ENCODE peak calls at places on chromosomes 5 and 9, in four cellular contexts. P, A, B and D are unnamed samples. For H3K9me3, the result is how much of the 10 kb centered on the place peaks cover.

GRCh38 chr5:58933891-58934628 is 351.2 kb downstream of the RAB3C start:
- DNase-seq in P (no peak), B (peak), A (no peak), D (no peak)

GRCh38 chr5:180649297-180650039 is at the start of gene FLT4:
- DNase-seq in P (no peak), B (no peak), A (peak), D (no peak)

GRCh38 chr9:136190237-136190601 is 14.7 kb downstream of the LHX3 start:
- DNase-seq in P (no peak), B (no peak), A (no peak), D (no peak)

GRCh38 chr5:181184845-181185216 is 20.2 kb downstream of the TRIM7 start:
- DNase-seq in B (no peak), A (no peak), P (no peak), D (no peak)

GRCh38 chr9:136252846-136253245 is 7.2 kb upstream of the QSOX2 start:
- DNase-seq in B (no peak), P (no peak), A (no peak), D (no peak)

GRCh38 chr5:153752890-153753289 is 262.4 kb downstream of the GRIA1 start:
- DNase-seq in A (no peak), B (no peak), P (no peak), D (no peak)

GRCh38 chr9:87786876-87787275 is 61.0 kb downstream of the CTSL start:
- DNase-seq in A (no peak), B (no peak), P (no peak), D (no peak)

GRCh38 chr5:147782053-147783028 is at the start of gene JAKMIP2:
- DNase-seq in P (peak), A (peak), B (peak), D (no peak)

GRCh38 chr9:132427015-132427414 is 17.0 kb downstream of the CFAP77 start:
- DNase-seq in B (no peak), P (no peak), A (peak), D (no peak)

GRCh38 chr9:100700689-100701318 is 122.9 kb downstream of the CAVIN4 start:
- DNase-seq in A (peak), B (peak), P (peak), D (no peak)

GRCh38 chr9:108838017-108838416 is 17.8 kb downstream of the ACTL7B start:
- DNase-seq in B (peak), P (peak), A (no peak), D (no peak)

GRCh38 chr9:13810510-13810909 is 503.4 kb downstream of the NFIB start:
- DNase-seq in B (peak), A (no peak), P (no peak), D (no peak)

GRCh38 chr5:43061352-43061751 is 21.2 kb upstream of the ANXA2R start:
- DNase-seq in B (no peak), P (no peak), A (no peak), D (no peak)

GRCh38 chr5:6078881-6079280 is 299.5 kb downstream of the MED10 start:
- DNase-seq in B (no peak), P (no peak), A (no peak), D (no peak)

GRCh38 chr9:75238311-75238976 is 150.1 kb downstream of the OSTF1 start:
- DNase-seq in P (peak), A (peak), B (peak), D (peak)

GRCh38 chr5:132839426-132840301 is 9.2 kb upstream of the SHROOM1 start:
- DNase-seq in P (peak), B (peak), A (no peak), D (peak)

GRCh38 chr9:106420511-106420944 is 442.4 kb upstream of the ZNF462 start:
- DNase-seq in B (peak), P (no peak), A (no peak), D (no peak)

GRCh38 chr5:140403613-140404012 is 2.0 kb downstream of the ANKHD1 start:
- DNase-seq in A (no peak), P (no peak), B (no peak), D (no peak)

GRCh38 chr9:34374905-34375552 is 1.7 kb downstream of the MYORG start:
- DNase-seq in B (peak), P (no peak), A (peak), D (no peak)

GRCh38 chr5:96821260-96821916 is 13.6 kb upstream of the ERAP1 start:
- DNase-seq in B (no peak), P (peak), A (no peak), D (no peak)

GRCh38 chr5:149027636-149028035 is 35.2 kb downstream of the SH3TC2 start:
- DNase-seq in P (no peak), A (no peak), B (no peak), D (no peak)

GRCh38 chr5:179530069-179530998 is 20.0 kb upstream of the RUFY1 start:
- DNase-seq in A (peak), B (no peak), P (no peak), D (no peak)

GRCh38 chr9:2688636-2689035 is 28.7 kb upstream of the KCNV2 start:
- DNase-seq in B (no peak), P (no peak), A (no peak), D (no peak)

GRCh38 chr5:16983022-16983639 is 47.0 kb upstream of the MYO10 start:
- DNase-seq in A (no peak), B (no peak), P (no peak), D (no peak)

GRCh38 chr9:111598730-111599091 is 736 bp downstream of the PTGR1 start:
- DNase-seq in A (no peak), B (peak), P (peak), D (no peak)

GRCh38 chr5:170297589-170298462 is at the start of gene LCP2:
- DNase-seq in A (no peak), P (no peak), B (peak), D (no peak)

GRCh38 chr5:143311955-143312354 is 91.5 kb downstream of the NR3C1 start:
- DNase-seq in P (peak), B (no peak), A (no peak), D (no peak)

GRCh38 chr5:60688980-60689379 is 11.0 kb downstream of the DEPDC1B start:
- DNase-seq in A (no peak), B (no peak), P (no peak), D (no peak)

GRCh38 chr5:109654455-109654854 is 35.3 kb upstream of the MAN2A1 start:
- DNase-seq in B (peak), P (no peak), A (no peak), D (no peak)

GRCh38 chr9:80492221-80492620 is 920.5 kb downstream of the TLE4 start:
- DNase-seq in P (peak), A (no peak), B (no peak), D (no peak)

GRCh38 chr9:135883410-135884089 is 23.8 kb downstream of the CAMSAP1 start:
- DNase-seq in P (no peak), B (no peak), A (no peak), D (no peak)

GRCh38 chr9:122179690-122180074 is 20.0 kb downstream of the MORN5 start:
- DNase-seq in P (peak), A (no peak), B (peak), D (no peak)

GRCh38 chr9:79384506-79384905 is 187.3 kb upstream of the TLE4 start:
- DNase-seq in B (no peak), P (no peak), A (no peak), D (no peak)

GRCh38 chr5:58582004-58582403 is 871 bp upstream of the RAB3C start:
- DNase-seq in A (peak), P (no peak), B (no peak), D (no peak)

GRCh38 chr9:113890693-113891092 is 14.6 kb downstream of the ZNF618 start:
- DNase-seq in A (no peak), P (no peak), B (no peak), D (no peak)
- H3K9me3 ChIP-seq in A (under half), P (under half), B (under half), D (under half)

GRCh38 chr5:9197881-9198260 is 348.0 kb downstream of the SEMA5A start:
- DNase-seq in B (no peak), P (peak), A (no peak), D (no peak)

GRCh38 chr5:9198399-9198798 is 347.5 kb downstream of the SEMA5A start:
- DNase-seq in A (peak), B (no peak), P (peak), D (no peak)

GRCh38 chr5:9192286-9192685 is 353.6 kb downstream of the SEMA5A start:
- DNase-seq in A (no peak), B (no peak), P (no peak), D (no peak)

GRCh38 chr5:9194509-9194908 is 351.4 kb downstream of the SEMA5A start:
- DNase-seq in P (peak), B (no peak), A (no peak), D (no peak)

GRCh38 chr5:9196403-9197224 is 349.3 kb downstream of the SEMA5A start:
- DNase-seq in P (peak), A (peak), B (peak), D (peak)
- H3K27ac ChIP-seq in P (no peak), A (peak), B (no peak), D (no peak)

GRCh38 chr5:4043135-4043534 is 447.5 kb downstream of the IRX1 start:
- DNase-seq in P (no peak), B (no peak), A (no peak), D (no peak)
- H3K9me3 ChIP-seq in P (under half), B (under half), A (under half), D (under half)

GRCh38 chr5:158050401-158050800 is 191.5 kb upstream of the CLINT1 start:
- DNase-seq in P (peak), A (no peak), B (no peak), D (no peak)

GRCh38 chr5:158045696-158046095 is 186.8 kb upstream of the CLINT1 start:
- DNase-seq in A (no peak), B (no peak), P (no peak), D (no peak)

GRCh38 chr5:158051036-158051435 is 192.1 kb upstream of the CLINT1 start:
- DNase-seq in B (peak), A (no peak), P (no peak), D (no peak)

GRCh38 chr5:158054073-158054387 is 195.1 kb upstream of the CLINT1 start:
- DNase-seq in A (no peak), B (no peak), P (no peak), D (no peak)

DNA sequence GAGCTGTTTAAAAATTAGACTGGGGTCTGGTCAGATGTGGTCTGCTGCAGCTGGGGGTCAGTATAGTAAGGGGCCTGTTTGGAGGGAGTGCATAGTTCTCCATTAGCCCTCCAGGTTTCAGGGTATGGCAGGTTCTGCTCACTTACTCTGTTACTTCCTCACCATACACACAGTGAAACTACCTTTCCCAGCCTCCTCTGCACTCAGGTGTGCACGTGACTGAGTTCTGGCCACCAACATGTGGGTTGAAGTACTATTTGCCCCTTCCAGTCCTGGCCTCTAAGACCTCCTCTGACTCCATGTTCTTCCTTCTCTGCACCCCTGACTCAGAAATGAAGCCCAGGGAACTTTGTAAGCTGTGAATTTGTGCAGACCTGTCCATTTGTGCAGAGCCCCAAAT is 190.5 kb upstream of the CLINT1 start:
- DNase-seq in P (no peak), A (no peak), B (no peak), D (no peak)
- H3K27ac ChIP-seq in P (no peak), A (no peak), B (no peak), D (no peak)

DNA sequence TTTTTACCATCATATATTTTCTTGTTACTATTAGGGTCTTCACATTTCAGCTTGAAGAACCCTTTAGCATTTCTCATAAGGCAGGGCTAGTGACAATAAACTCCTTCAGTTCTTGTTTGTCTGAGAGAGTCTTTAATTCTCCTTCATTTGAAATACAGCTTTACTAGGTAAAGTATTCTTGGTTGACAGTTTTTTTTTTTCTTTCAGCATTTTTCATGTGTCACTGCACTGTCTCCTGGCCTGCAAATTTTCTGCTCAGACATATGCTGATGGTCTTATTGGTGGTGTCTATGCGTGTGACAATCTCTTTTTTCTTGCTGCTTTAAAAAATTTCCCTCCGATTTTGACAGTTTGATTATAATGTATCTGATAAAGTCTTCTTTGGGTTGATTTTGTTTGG is 399.9 kb downstream of the SH3GL2 start:
- DNase-seq in A (no peak), P (no peak), B (no peak), D (no peak)
- H3K9me3 ChIP-seq in A (under half), P (under half), B (under half), D (under half)